ENCODE peak calls at places on chromosome 4, in ten cellular contexts. Z, F, B, Q, G, T, U, I, O and W are unnamed samples.

GRCh38 chr4:188647820-188648380 is 508.7 kb downstream of the TRIML1 start:
- DNase-seq in Z (no peak), F (no peak), B (no peak), Q (no peak), G (no peak), T (no peak), U (no peak), I (no peak), O (no peak), W (no peak)

GRCh38 chr4:95549246-95550138 is 719 bp upstream of the UNC5C start:
- DNase-seq in Z (no peak), F (no peak), B (peak), Q (peak), G (no peak), T (peak), U (no peak), I (peak), O (no peak), W (no peak)

GRCh38 chr4:163681208-163681821 is 186.8 kb downstream of the TMA16 start:
- DNase-seq in Z (no peak), F (peak), B (no peak), Q (peak), G (peak), T (no peak), U (no peak), I (no peak), O (peak), W (no peak)

GRCh38 chr4:167721574-167721973 is 370.8 kb upstream of the ANXA10 start:
- DNase-seq in Z (peak), F (no peak), B (no peak), Q (no peak), G (no peak), T (no peak), U (no peak), I (no peak), O (no peak), W (no peak)

GRCh38 chr4:71382569-71383560 is 44.0 kb downstream of the SLC4A4 start:
- DNase-seq in Z (no peak), F (no peak), B (no peak), Q (no peak), G (no peak), T (no peak), U (no peak), I (no peak), O (no peak), W (no peak)

GRCh38 chr4:150318971-150319370 is 240.7 kb downstream of the DCLK2 start:
- DNase-seq in Z (no peak), F (no peak), B (no peak), Q (no peak), G (no peak), T (no peak), U (no peak), I (no peak), O (no peak), W (no peak)

GRCh38 chr4:112889199-112889598 is 160.3 kb upstream of the ANK2 start:
- DNase-seq in Z (no peak), F (no peak), B (no peak), Q (no peak), G (no peak), T (no peak), U (no peak), I (no peak), O (no peak), W (no peak)

GRCh38 chr4:76213415-76214268 is at the start of gene SCARB2:
- DNase-seq in Z (peak), F (peak), B (peak), Q (peak), G (no peak), T (peak), U (peak), I (peak), O (peak), W (peak)

GRCh38 chr4:38154681-38155588 is 194.7 kb downstream of the PTTG2 start:
- DNase-seq in Z (no peak), F (no peak), B (peak), Q (no peak), G (peak), T (no peak), U (no peak), I (no peak), O (peak), W (no peak)

GRCh38 chr4:140344111-140344510 is 29.3 kb upstream of the SCOC start:
- DNase-seq in Z (no peak), F (no peak), B (no peak), Q (no peak), G (no peak), T (no peak), U (no peak), I (no peak), O (peak), W (no peak)

GRCh38 chr4:184444215-184444952 is 30.0 kb downstream of the IRF2 start:
- DNase-seq in Z (no peak), F (no peak), B (no peak), Q (no peak), G (no peak), T (no peak), U (no peak), I (no peak), O (no peak), W (no peak)

GRCh38 chr4:42515156-42515884 is 118.0 kb downstream of the SHISA3 start:
- DNase-seq in Z (no peak), F (no peak), B (no peak), Q (no peak), G (no peak), T (no peak), U (no peak), I (no peak), O (peak), W (no peak)

GRCh38 chr4:37998225-37998624 is 38.0 kb downstream of the PTTG2 start:
- DNase-seq in Z (no peak), F (no peak), B (no peak), Q (no peak), G (no peak), T (no peak), U (no peak), I (no peak), O (no peak), W (no peak)

GRCh38 chr4:113397114-113397701 is 347.8 kb downstream of the ANK2 start:
- DNase-seq in Z (no peak), F (no peak), B (no peak), Q (no peak), G (no peak), T (no peak), U (no peak), I (no peak), O (peak), W (no peak)

GRCh38 chr4:149291463-149291862 is 524.2 kb downstream of the IQCM start:
- DNase-seq in Z (no peak), F (no peak), B (no peak), Q (no peak), G (no peak), T (no peak), U (no peak), I (no peak), O (peak), W (no peak)

GRCh38 chr4:151692821-151693504 is 67.8 kb downstream of the GATB start:
- DNase-seq in Z (no peak), F (no peak), B (no peak), Q (no peak), G (no peak), T (no peak), U (no peak), I (no peak), O (no peak), W (no peak)

GRCh38 chr4:7877131-7877530 is 62.5 kb downstream of the AFAP1 start:
- DNase-seq in Z (no peak), F (no peak), B (no peak), Q (no peak), G (no peak), T (no peak), U (no peak), I (peak), O (no peak), W (no peak)

GRCh38 chr4:40241936-40242590 is 45.2 kb downstream of the RHOH start:
- DNase-seq in Z (no peak), F (no peak), B (no peak), Q (no peak), G (no peak), T (no peak), U (no peak), I (no peak), O (no peak), W (no peak)

GRCh38 chr4:40325406-40326019 is 9.6 kb upstream of the CHRNA9 start:
- DNase-seq in Z (peak), F (peak), B (peak), Q (peak), G (peak), T (peak), U (no peak), I (no peak), O (peak), W (no peak)

GRCh38 chr4:109334596-109335105 is 32.2 kb upstream of the COL25A1 start:
- DNase-seq in Z (no peak), F (no peak), B (no peak), Q (no peak), G (no peak), T (no peak), U (no peak), I (no peak), O (no peak), W (no peak)

GRCh38 chr4:109334129-109334528 is 31.7 kb upstream of the COL25A1 start:
- DNase-seq in Z (no peak), F (no peak), B (no peak), Q (no peak), G (no peak), T (no peak), U (no peak), I (no peak), O (no peak), W (no peak)

GRCh38 chr4:109332926-109333464 is 30.5 kb upstream of the COL25A1 start:
- DNase-seq in Z (no peak), F (no peak), B (no peak), Q (peak), G (peak), T (peak), U (no peak), I (no peak), O (peak), W (no peak)
- TF ChIP-seq CTCF in Z (no peak), F (peak), B (no peak), Q (peak), G (peak), T (peak), U (no peak), I (no peak), O (peak), W (no peak)

GRCh38 chr4:186554485-186554884 is 882 bp downstream of the MTNR1A start:
- DNase-seq in Z (peak), F (no peak), B (peak), Q (peak), G (no peak), T (peak), U (no peak), I (no peak), O (peak), W (no peak)
- TF ChIP-seq CTCF in Z (peak), F (no peak), B (no peak), Q (peak), G (no peak), T (no peak), U (no peak), I (no peak), O (no peak), W (no peak)

DNA sequence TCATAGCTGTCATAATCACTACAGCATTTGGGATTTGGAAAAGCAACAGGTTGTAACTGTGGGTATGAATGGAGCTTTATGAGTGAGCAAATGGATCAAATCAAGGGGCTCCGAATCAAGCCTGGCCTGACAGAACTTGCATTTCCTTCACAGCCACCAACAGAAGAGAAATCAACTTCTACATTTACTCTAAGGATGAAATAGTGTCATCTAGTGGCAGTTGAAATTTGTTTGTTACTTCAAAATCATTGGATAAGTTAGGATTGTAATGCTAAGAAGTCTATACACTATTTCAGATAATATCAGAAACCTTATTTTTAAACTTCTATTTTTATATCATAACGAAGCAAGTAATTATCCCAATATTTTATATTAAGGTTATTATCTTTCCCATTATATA is 10.7 kb upstream of the WDR17 start:
- DNase-seq in Z (no peak), F (no peak), B (no peak), Q (no peak), G (peak), T (no peak), U (no peak), I (no peak), O (peak), W (no peak)
- TF ChIP-seq CTCF in Z (peak), F (no peak), B (no peak), Q (peak), G (peak), T (no peak), U (no peak), I (no peak), O (peak), W (peak)

GRCh38 chr4:158850371-158850770 is 81.5 kb downstream of the FNIP2 start:
- DNase-seq in Z (no peak), F (no peak), B (no peak), Q (no peak), G (no peak), T (no peak), U (no peak), I (no peak), O (no peak), W (no peak)

GRCh38 chr4:158847535-158847934 is 78.7 kb downstream of the FNIP2 start:
- DNase-seq in Z (no peak), F (no peak), B (no peak), Q (no peak), G (no peak), T (no peak), U (no peak), I (no peak), O (no peak), W (no peak)

GRCh38 chr4:158854236-158854635 is 85.4 kb downstream of the FNIP2 start:
- DNase-seq in Z (no peak), F (no peak), B (no peak), Q (no peak), G (no peak), T (no peak), U (no peak), I (no peak), O (no peak), W (no peak)

GRCh38 chr4:158849681-158850080 is 80.9 kb downstream of the FNIP2 start:
- DNase-seq in Z (no peak), F (no peak), B (no peak), Q (no peak), G (no peak), T (no peak), U (no peak), I (no peak), O (no peak), W (no peak)

DNA sequence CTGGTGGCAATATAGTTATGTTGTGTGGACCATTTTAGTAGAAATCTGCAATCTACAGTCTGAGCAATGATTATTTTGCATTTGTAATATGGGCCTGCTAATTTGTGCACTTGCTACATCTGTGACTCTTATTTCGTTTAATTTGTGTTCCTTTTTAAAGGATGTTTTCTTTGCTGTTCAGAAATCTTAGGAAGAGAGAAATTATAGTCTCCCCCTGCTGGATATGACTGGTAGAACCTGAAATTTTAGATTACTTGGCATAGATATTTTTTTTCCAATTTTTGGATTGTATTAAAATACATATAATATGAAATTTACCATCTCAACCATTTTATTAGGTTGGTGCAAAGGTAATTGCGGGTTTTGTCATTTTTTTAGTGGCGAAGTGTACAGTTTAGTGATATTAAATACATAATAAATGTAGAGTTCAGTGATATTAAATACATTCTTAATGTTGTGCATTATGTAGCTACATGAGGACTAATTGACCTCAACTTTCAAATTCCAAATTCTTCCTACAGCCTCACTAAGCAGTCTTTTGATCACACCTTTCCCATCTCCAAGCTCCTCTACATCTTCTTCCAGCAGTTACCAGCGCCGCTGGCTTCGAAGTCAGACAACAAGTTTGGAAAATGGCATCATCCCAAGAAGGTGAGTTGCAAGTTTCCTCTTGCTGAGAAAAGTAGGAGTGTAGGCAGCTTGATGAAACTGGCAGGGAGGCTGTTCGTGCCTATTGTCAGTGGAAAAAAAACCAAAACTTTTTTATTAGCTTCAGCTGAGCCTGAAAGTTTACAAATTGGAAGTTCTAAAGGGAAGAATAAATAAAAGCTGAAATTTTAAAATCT is 82.2 kb downstream of the FNIP2 start:
- DNase-seq in Z (no peak), F (no peak), B (peak), Q (no peak), G (peak), T (no peak), U (no peak), I (no peak), O (peak), W (no peak)
- TF ChIP-seq CTCF in Z (peak), F (peak), B (peak), Q (peak), G (peak), T (peak), U (no peak), I (peak), O (peak), W (peak)

GRCh38 chr4:108685036-108685686 is 34.8 kb downstream of the OSTC start:
- DNase-seq in Z (no peak), F (no peak), B (no peak), Q (no peak), G (no peak), T (no peak), U (no peak), I (no peak), O (peak), W (no peak)
- TF ChIP-seq CTCF in Z (no peak), F (no peak), B (no peak), Q (no peak), G (no peak), T (no peak), U (no peak), I (no peak), O (no peak), W (no peak)

GRCh38 chr4:126956192-126956897 is 676.4 kb upstream of the INTU start:
- DNase-seq in Z (no peak), F (no peak), B (no peak), Q (no peak), G (no peak), T (no peak), U (no peak), I (no peak), O (no peak), W (peak)
- TF ChIP-seq CTCF in Z (no peak), F (no peak), B (no peak), Q (no peak), G (no peak), T (no peak), U (no peak), I (no peak), O (no peak), W (no peak)

DNA sequence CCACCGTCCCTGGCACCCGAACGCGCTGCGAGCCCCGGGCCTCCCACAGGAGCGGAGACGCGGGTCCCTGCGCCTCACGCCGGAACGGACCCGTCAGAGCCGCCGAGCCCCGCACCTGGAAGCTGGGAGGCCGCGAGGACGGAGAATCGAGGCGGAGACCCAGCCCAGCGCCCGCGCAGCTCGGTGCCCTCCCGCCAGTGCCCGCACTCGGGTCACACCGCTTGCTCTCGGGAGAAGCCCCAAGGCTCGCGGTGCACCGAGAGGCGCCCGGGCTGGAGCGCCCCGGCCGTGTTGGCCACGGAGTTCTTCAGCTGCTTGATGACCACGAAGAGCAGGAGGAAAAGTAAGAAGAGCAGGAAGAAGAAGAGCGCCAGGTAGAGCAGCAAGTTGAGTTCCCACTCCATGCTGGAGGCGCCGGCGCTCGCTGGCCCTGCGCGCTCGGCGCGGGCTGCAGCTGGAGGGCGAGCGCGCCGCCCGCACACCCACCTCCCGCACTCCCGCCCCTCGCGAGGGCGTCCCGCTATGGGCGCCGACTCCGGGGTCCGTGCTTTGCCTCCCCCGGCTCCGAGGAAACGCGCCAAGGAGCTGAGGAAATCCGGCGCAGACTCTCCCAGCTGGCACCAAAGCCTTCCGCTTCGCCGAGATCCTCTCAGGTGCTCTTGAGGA is at the start of gene SMIM43:
- DNase-seq in Z (no peak), F (no peak), B (no peak), Q (peak), G (no peak), T (peak), U (no peak), I (no peak), O (no peak), W (no peak)
- TF ChIP-seq CTCF in Z (no peak), F (no peak), B (no peak), Q (no peak), G (no peak), T (no peak), U (no peak), I (no peak), O (no peak), W (no peak)